ENCODE peak calls at places on chromosomes 2 and 18, in seven cellular contexts. E is HepG2, U is K562, H is H1, V is SK-N-SH, W is HCT116, C is GM12878. P is an unnamed sample.

GRCh38 chr2:217142649-217143266 is 282.9 kb upstream of the TNP1 start:
- DNase-seq in E (peak), U (peak), H (peak), V (peak), W (peak), C (no peak), P (peak)

GRCh38 chr2:180122874-180123273 is 115.8 kb upstream of the CWC22 start:
- DNase-seq in E (no peak), U (no peak), H (no peak), V (no peak), W (no peak), C (no peak), P (no peak)

GRCh38 chr18:35409921-35410320 is 32.8 kb upstream of the ZNF396 start:
- DNase-seq in E (no peak), U (peak), H (no peak), V (no peak), W (no peak), C (no peak), P (no peak)

GRCh38 chr2:202945497-202945896 is 33.4 kb downstream of the CARF start:
- DNase-seq in E (no peak), U (no peak), H (no peak), V (no peak), W (no peak), C (no peak), P (no peak)

GRCh38 chr2:10935953-10936942 is 24.5 kb downstream of the KCNF1 start:
- DNase-seq in E (peak), U (peak), H (no peak), V (no peak), W (peak), C (no peak), P (peak)

GRCh38 chr2:238884812-238885408 is 37.0 kb downstream of the TWIST2 start:
- DNase-seq in E (no peak), U (no peak), H (no peak), V (no peak), W (no peak), C (no peak), P (no peak)

GRCh38 chr2:217878865-217879595 is 123.8 kb downstream of the TNS1 start:
- DNase-seq in E (no peak), U (peak), H (no peak), V (no peak), W (no peak), C (no peak), P (no peak)

GRCh38 chr2:175577405-175577986 is 396.0 kb upstream of the ATP5MC3 start:
- DNase-seq in E (no peak), U (no peak), H (no peak), V (no peak), W (no peak), C (no peak), P (no peak)

GRCh38 chr2:237696471-237696870 is 69.1 kb downstream of the LRRFIP1 start:
- DNase-seq in E (no peak), U (peak), H (no peak), V (no peak), W (no peak), C (no peak), P (no peak)

GRCh38 chr2:128003463-128003862 is 24.4 kb downstream of the SAP130 start:
- DNase-seq in E (no peak), U (no peak), H (no peak), V (no peak), W (no peak), C (no peak), P (no peak)

GRCh38 chr2:105490204-105490603 is 91.4 kb upstream of the FHL2 start:
- DNase-seq in E (no peak), U (no peak), H (no peak), V (no peak), W (no peak), C (no peak), P (no peak)

GRCh38 chr2:9800975-9801723 is 42.1 kb upstream of the TAF1B start:
- DNase-seq in E (peak), U (peak), H (no peak), V (no peak), W (no peak), C (no peak), P (no peak)

GRCh38 chr2:109558076-109558882 is 55.5 kb downstream of the SEPTIN10 start:
- DNase-seq in E (peak), U (peak), H (no peak), V (no peak), W (peak), C (no peak), P (no peak)

GRCh38 chr18:8869696-8870095 is 164.3 kb downstream of the MTCL1 start:
- DNase-seq in E (no peak), U (no peak), H (no peak), V (no peak), W (no peak), C (no peak), P (no peak)

GRCh38 chr2:100554788-100555407 is 7.9 kb upstream of the PDCL3 start:
- DNase-seq in E (no peak), U (peak), H (no peak), V (no peak), W (no peak), C (no peak), P (no peak)

GRCh38 chr2:69816923-69817542 is 12.4 kb upstream of the GMCL1 start:
- DNase-seq in E (peak), U (peak), H (peak), V (peak), W (peak), C (peak), P (no peak)

GRCh38 chr18:3903341-3903740 is 453.4 kb downstream of the TGIF1 start:
- DNase-seq in E (no peak), U (no peak), H (no peak), V (no peak), W (no peak), C (no peak), P (no peak)

GRCh38 chr2:16277117-16277516 is 336.8 kb downstream of the MYCN start:
- DNase-seq in E (no peak), U (no peak), H (no peak), V (no peak), W (no peak), C (no peak), P (no peak)

GRCh38 chr2:16273111-16273510 is 332.8 kb downstream of the MYCN start:
- DNase-seq in E (no peak), U (no peak), H (no peak), V (no peak), W (no peak), C (no peak), P (no peak)

GRCh38 chr2:16278421-16279200 is 338.3 kb downstream of the MYCN start:
- DNase-seq in E (no peak), U (no peak), H (no peak), V (no peak), W (no peak), C (no peak), P (no peak)

GRCh38 chr2:16275131-16275530 is 334.8 kb downstream of the MYCN start:
- DNase-seq in E (no peak), U (no peak), H (no peak), V (no peak), W (no peak), C (no peak), P (no peak)

DNA sequence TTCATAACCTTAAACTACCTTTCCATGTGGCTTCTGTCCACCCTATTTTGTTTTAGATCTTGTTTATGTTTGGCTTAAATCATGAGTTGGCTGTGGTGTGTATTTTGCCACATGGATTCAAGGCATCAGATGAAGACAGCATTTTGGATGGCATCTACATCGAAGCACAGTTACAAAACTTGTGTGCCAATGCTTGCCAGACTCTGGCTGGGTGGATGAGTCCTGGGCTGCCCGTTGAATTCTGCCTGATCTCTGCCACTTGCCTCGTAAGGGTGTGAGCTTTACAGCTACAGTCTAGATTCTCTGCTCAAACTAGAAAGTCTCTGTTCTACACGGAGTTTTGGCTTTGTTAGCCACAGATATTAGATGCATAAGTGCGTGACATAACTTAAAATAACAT is 335.4 kb downstream of the MYCN start:
- DNase-seq in E (no peak), U (no peak), H (no peak), V (no peak), W (no peak), C (no peak), P (no peak)
- TF ChIP-seq JUND in E (no peak), U (no peak), H (no peak), V (no peak), W (no peak), C (no peak), P (no peak)

GRCh38 chr18:23990474-23991410 is 23.8 kb upstream of the TTC39C start:
- DNase-seq in E (no peak), U (no peak), H (no peak), V (no peak), W (no peak), C (no peak), P (no peak)
- TF ChIP-seq JUND in E (no peak), U (no peak), H (no peak), V (no peak), W (no peak), C (no peak), P (no peak)

GRCh38 chr18:25503567-25504081 is 151.7 kb upstream of the ZNF521 start:
- DNase-seq in E (peak), U (peak), H (peak), V (peak), W (peak), C (no peak), P (peak)
- TF ChIP-seq JUND in E (no peak), U (no peak), H (no peak), V (peak), W (no peak), C (no peak), P (no peak)

DNA sequence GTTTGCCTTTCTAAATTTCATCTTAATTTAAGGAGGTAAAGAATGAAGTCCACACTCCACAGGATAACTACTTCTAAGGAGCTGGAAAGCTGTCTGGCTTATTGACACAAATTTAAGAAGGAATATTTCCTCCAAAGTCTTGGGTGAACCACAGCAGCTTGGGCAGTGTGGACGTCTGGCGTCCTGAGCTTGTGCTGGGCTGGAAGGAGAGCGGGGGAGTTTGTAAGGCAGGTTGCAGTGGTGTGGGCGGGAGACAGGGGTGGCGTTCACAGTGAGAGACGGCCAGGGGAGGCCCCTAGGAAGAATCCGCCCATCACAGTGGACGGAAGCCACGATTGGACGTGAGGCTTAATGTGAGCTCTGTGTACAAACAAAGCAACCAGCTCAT is 25.7 kb downstream of the ADI1 start:
- DNase-seq in E (peak), U (peak), H (no peak), V (peak), W (no peak), C (no peak), P (no peak)
- TF ChIP-seq JUND in E (no peak), U (no peak), H (no peak), V (no peak), W (no peak), C (no peak), P (no peak)

DNA sequence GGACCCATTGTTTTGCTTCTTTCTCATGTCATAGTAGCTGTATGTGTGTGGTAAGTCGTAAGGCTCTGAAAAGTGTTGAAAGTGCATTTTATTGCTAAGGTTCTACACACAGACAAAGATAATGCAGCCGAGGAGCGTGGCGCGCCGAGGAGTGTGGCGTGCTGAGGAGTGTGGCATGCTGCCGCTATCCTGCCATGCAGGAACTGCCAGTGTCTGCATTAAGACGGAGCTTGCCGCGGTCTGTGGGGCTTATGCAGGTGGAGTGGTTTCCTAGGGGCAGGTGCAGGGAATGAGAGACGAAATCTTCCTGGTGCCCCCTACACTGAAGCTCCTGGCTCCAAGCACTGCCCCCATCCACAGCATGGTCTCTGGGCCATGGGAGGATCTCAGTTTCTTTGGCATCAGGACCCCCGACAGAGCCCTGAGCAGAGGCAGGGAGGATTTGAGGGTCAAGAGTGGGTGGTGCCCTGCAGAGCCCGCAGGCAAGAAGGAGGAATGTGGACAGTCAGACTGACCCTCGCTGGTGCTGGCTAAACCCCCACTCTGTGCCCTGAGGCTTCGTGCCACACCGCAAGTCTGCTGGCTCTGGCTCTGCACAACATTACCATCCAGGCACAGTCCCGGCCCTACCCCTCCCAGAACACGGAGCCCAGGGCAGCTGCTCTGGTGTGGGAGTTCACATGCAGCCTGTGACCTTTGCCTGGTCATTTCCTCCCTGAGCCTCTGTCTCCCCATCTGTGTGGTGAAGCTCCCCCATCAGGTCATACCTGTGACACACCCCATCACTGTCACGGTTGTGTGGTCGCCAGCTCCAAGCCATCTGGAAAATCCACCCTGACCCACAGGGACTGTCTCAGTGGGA is 3.2 kb downstream of the SNED1 start:
- DNase-seq in E (no peak), U (no peak), H (no peak), V (no peak), W (no peak), C (no peak), P (no peak)
- TF ChIP-seq JUND in E (no peak), U (no peak), H (no peak), V (no peak), W (no peak), C (no peak), P (no peak)

DNA sequence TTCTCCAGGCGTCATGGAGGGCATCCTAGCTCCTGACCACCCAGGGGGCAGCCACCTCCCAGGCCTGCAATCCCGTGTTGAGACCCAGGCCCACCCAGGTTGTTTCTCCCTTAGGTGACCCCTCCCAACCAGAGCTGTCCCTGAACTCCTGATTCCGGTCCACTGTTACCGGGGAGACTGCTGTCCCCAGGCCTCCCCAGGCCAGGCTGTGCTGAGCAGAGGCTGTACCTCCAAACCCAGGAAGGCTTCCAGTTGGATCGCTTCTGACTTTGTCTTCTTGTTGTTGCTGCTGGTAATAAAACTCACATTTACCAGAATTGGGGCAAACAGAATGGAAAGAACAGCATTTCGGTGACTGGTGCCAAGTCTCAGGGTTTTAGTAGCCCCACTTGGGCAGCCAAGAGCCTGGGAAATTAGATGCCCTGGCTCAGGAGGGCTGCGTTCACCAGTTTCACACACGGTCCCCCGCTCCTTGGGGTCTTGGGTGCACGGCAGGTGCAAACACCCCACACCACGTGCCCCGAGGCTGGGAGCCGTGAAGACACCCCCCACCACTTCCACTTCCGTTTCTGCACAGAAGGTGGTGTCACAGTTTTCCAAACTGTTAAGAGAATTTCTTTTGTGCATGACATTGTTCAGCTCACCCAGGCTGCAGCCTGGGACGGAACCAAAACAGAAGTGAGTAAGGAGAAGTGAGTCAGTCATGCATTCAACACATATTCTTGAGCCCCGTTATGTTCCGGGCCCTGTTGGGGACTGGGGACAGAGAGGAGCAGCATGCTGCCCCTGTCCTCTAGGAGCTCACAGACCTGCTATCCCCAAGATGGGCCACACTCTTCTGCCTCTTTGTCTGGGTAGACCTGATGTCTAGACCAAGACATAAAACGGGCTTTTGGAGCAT is 29.4 kb downstream of the ITM2C start:
- DNase-seq in E (no peak), U (no peak), H (no peak), V (no peak), W (no peak), C (no peak), P (no peak)
- TF ChIP-seq JUND in E (no peak), U (no peak), H (no peak), V (no peak), W (no peak), C (no peak), P (no peak)

GRCh38 chr18:51290864-51291263 is 93.4 kb upstream of the MEX3C start:
- DNase-seq in E (no peak), U (no peak), H (no peak), V (no peak), W (no peak), C (no peak), P (no peak)
- TF ChIP-seq JUND in E (no peak), U (no peak), H (no peak), V (no peak), W (no peak), C (no peak), P (no peak)

P was measured in T47D.